ENCODE peak calls at places on chromosomes 6 and 20, in seven cellular contexts. U is heart right ventricle, Q is body of pancreas, Z is tibial artery, S is adipocyte, R is uterus, B is cardiac muscle cell. M is an unnamed sample. For H3K4me1 and H3K27me3, the result is how much of the 10 kb centered on the place peaks cover.

GRCh38 chr6:3696525-3696924 is 55.0 kb downstream of the PXDC1 start:
- DNase-seq in U (no peak), Q (no peak), Z (no peak), S (peak), R (no peak), B (no peak), M (no peak)

GRCh38 chr6:116073765-116074450 is 13.2 kb upstream of the FRK start:
- DNase-seq in U (no peak), Q (no peak), Z (no peak), S (peak), R (no peak), B (no peak), M (peak)

GRCh38 chr6:4820704-4821276 is 44.6 kb downstream of the CDYL start:
- DNase-seq in U (no peak), Q (no peak), Z (no peak), S (peak), R (no peak), B (no peak), M (no peak)

GRCh38 chr6:17352302-17352701 is 41.1 kb upstream of the CAP2 start:
- DNase-seq in U (no peak), Q (no peak), Z (no peak), S (peak), R (no peak), B (no peak), M (peak)

GRCh38 chr6:89081129-89081422 is 525 bp downstream of the PNRC1 start:
- DNase-seq in U (no peak), Q (no peak), Z (no peak), S (no peak), R (no peak), B (no peak), M (no peak)

GRCh38 chr6:19712012-19712688 is 125.0 kb upstream of the ID4 start:
- DNase-seq in U (no peak), Q (no peak), Z (no peak), S (no peak), R (no peak), B (no peak), M (no peak)

GRCh38 chr20:36550797-36551299 is 9.5 kb downstream of the MYL9 start:
- DNase-seq in U (no peak), Q (no peak), Z (no peak), S (no peak), R (peak), B (no peak), M (no peak)

GRCh38 chr6:142013286-142013685 is 119.4 kb upstream of the GJE1 start:
- DNase-seq in U (no peak), Q (no peak), Z (no peak), S (peak), R (no peak), B (no peak), M (no peak)

GRCh38 chr20:49225896-49226295 is 6.7 kb downstream of the DDX27 start:
- DNase-seq in U (no peak), Q (no peak), Z (no peak), S (no peak), R (no peak), B (no peak), M (no peak)
- H3K4me1 ChIP-seq in U (under half), Q (under half), Z (under half), S (under half), R (under half), B (under half), M (under half)

GRCh38 chr20:57564180-57564802 is 3.4 kb downstream of the PCK1 start:
- DNase-seq in U (no peak), Q (no peak), Z (no peak), S (no peak), R (no peak), B (no peak), M (no peak)
- H3K27me3 ChIP-seq in U (under half), Q (under half), Z (under half), S (under half), R (under half), B (under half), M (under half)

GRCh38 chr6:166466178-166467122 is 83.7 kb upstream of the MPC1 start:
- DNase-seq in U (no peak), Q (peak), Z (no peak), S (peak), R (peak), B (peak), M (peak)
- H3K4me1 ChIP-seq in U (under half), Q (under half), Z (under half), S (under half), R (under half), B (under half), M (under half)

GRCh38 chr20:60867589-60867988 is 384.5 kb upstream of the CDH4 start:
- DNase-seq in U (no peak), Q (peak), Z (no peak), S (no peak), R (no peak), B (no peak), M (no peak)
- H3K27me3 ChIP-seq in U (under half), Q (under half), Z (under half), S (under half), R (under half), B (under half), M (under half)

GRCh38 chr6:14874975-14875677 is 370.7 kb upstream of the JARID2 start:
- DNase-seq in U (no peak), Q (no peak), Z (no peak), S (no peak), R (no peak), B (no peak), M (no peak)
- H3K4me1 ChIP-seq in U (under half), Q (under half), Z (under half), S (under half), R (under half), B (under half), M (under half)